ENCODE peak calls at places on chromosomes 5 and 9, in four cellular contexts. G is activated T-helper 1 cell treated with anti-CD3 and anti-CD28 coated beads, Interleukin-12 subunit alpha, Interleukin-12 subunit beta, Interleukin-2, Interleukin-4 antibody, amounts not matched to agents 30 ng/mL and 10 ng/mL and 1 ng/mL, durations not matched to agents 14 hours and 24 hours and 36 hours; Z is GDM1; R is LNCaP clone FGC. B is an unnamed sample.

GRCh38 chr5:168424506-168425298 is 61.6 kb upstream of the RARS1 start:
- DNase-seq in R (no peak), Z (no peak), G (no peak), B (no peak)

GRCh38 chr5:36414869-36415282 is 113.2 kb upstream of the RANBP3L start:
- DNase-seq in Z (peak), G (no peak), R (peak), B (peak)

GRCh38 chr5:136699661-136700060 is 334.3 kb upstream of the TRPC7 start:
- DNase-seq in Z (no peak), G (no peak), R (no peak), B (no peak)

GRCh38 chr5:5613261-5613990 is 190.9 kb downstream of the ICE1 start:
- DNase-seq in G (no peak), Z (no peak), R (no peak), B (no peak)

GRCh38 chr9:110797611-110798010 is 129.0 kb downstream of the MUSK start:
- DNase-seq in G (no peak), Z (no peak), R (no peak), B (no peak)

GRCh38 chr9:120439147-120439546 is 140.8 kb downstream of the CDK5RAP2 start:
- DNase-seq in Z (no peak), G (no peak), R (no peak), B (peak)

GRCh38 chr9:131645078-131645776 is 94.6 kb downstream of the RAPGEF1 start:
- DNase-seq in G (no peak), Z (no peak), R (no peak), B (no peak)

GRCh38 chr9:134313470-134313869 is 12.8 kb upstream of the RXRA start:
- DNase-seq in Z (no peak), R (no peak), G (no peak), B (no peak)

GRCh38 chr9:115625954-115626353 is 508.0 kb upstream of the TNC start:
- DNase-seq in Z (no peak), G (no peak), R (no peak), B (no peak)

GRCh38 chr5:71778678-71779276 is 59.7 kb downstream of the CARTPT start:
- DNase-seq in R (peak), G (no peak), Z (no peak), B (peak)

GRCh38 chr9:75921403-75922127 is 31.1 kb downstream of the PCSK5 start:
- DNase-seq in R (no peak), G (no peak), Z (no peak), B (no peak)

GRCh38 chr9:135588886-135589595 is 27.5 kb downstream of the PAEP start:
- DNase-seq in Z (no peak), R (no peak), G (no peak), B (no peak)

GRCh38 chr5:71899865-71900342 is 180.8 kb downstream of the CARTPT start:
- DNase-seq in G (no peak), Z (no peak), R (no peak), B (no peak)

GRCh38 chr5:98722188-98722587 is 51.3 kb upstream of the RGMB start:
- DNase-seq in R (no peak), G (no peak), Z (no peak), B (no peak)

GRCh38 chr5:79845448-79846197 is 145.4 kb downstream of the MTX3 start:
- DNase-seq in R (no peak), G (peak), Z (no peak), B (no peak)

GRCh38 chr9:93207326-93207814 is 23.4 kb downstream of the WNK2 start:
- DNase-seq in G (no peak), Z (no peak), R (no peak), B (peak)

GRCh38 chr9:129078691-129079503 is 2.0 kb upstream of the DOLPP1 start:
- DNase-seq in R (no peak), G (no peak), Z (no peak), B (no peak)

GRCh38 chr5:124948062-124948753 is 201.8 kb upstream of the ZNF608 start:
- DNase-seq in R (no peak), G (no peak), Z (no peak), B (no peak)

GRCh38 chr5:56119050-56119449 is 114.1 kb downstream of the ANKRD55 start:
- DNase-seq in Z (no peak), G (no peak), R (no peak), B (no peak)

GRCh38 chr5:79612667-79613190 is 488 bp downstream of the TENT2 start:
- DNase-seq in Z (no peak), R (no peak), G (no peak), B (no peak)

B was measured in SK-N-SH.